ENCODE peak calls at places on chromosomes 6 and 20, in six cellular contexts. T is EL, Y is NCI-H2081, V is amniotic stem cell, A is dermis microvascular lymphatic vessel endothelial cell, Q is transverse colon. H is an unnamed sample.
A peak's percentile ranks its signal among the peaks of the same experiment; 100 is the strongest.

GRCh38 chr20:45406260-45407066 is 1.6 kb upstream of the DBNDD2 start:
- DNase-seq in Q (peak; percentile 84), Y (peak; percentile 49), T (peak; percentile 70), A (no peak), V (no peak), H (no peak)

GRCh38 chr6:31597006-31597405 is 4.2 kb upstream of the NCR3 start:
- DNase-seq in T (peak; percentile 57), V (no peak), Q (no peak), Y (no peak), A (peak; percentile 48), H (no peak)

GRCh38 chr6:143694560-143694959 is 16.8 kb downstream of the PHACTR2 start:
- DNase-seq in A (no peak), Y (no peak), Q (no peak), V (no peak), T (peak; percentile 28), H (no peak)

GRCh38 chr6:136501081-136501480 is 49.1 kb downstream of the MAP7 start:
- DNase-seq in Y (no peak), T (no peak), A (no peak), V (no peak), Q (no peak), H (no peak)

GRCh38 chr6:164164921-164165320 is 750.4 kb downstream of the QKI start:
- DNase-seq in V (no peak), Q (no peak), A (no peak), T (peak; percentile 11), Y (no peak), H (no peak)

GRCh38 chr6:3867616-3868502 is 18.7 kb downstream of the FAM50B start:
- DNase-seq in V (peak; percentile 29), A (no peak), T (peak; percentile 29), Y (no peak), Q (no peak), H (no peak)

GRCh38 chr20:63508072-63508768 is 9.3 kb upstream of the EEF1A2 start:
- DNase-seq in A (no peak), T (no peak), Q (no peak), V (no peak), Y (no peak), H (no peak)

GRCh38 chr6:136752554-136752953 is 39.7 kb downstream of the MAP3K5 start:
- DNase-seq in A (no peak), Q (peak; percentile 35), Y (no peak), T (no peak), V (no peak), H (no peak)

GRCh38 chr20:56200456-56200855 is 48.1 kb upstream of the MC3R start:
- DNase-seq in T (no peak), A (no peak), V (no peak), Q (no peak), Y (no peak), H (no peak)

GRCh38 chr20:8782804-8783203 is 286.1 kb upstream of the PLCB4 start:
- DNase-seq in V (peak; percentile 52), Q (no peak), A (no peak), Y (no peak), T (peak; percentile 37), H (peak; percentile 59)

GRCh38 chr20:49459684-49460083 is 22.8 kb downstream of the KCNB1 start:
- DNase-seq in Y (no peak), V (no peak), Q (no peak), T (no peak), A (no peak), H (no peak)

GRCh38 chr6:150720774-150721233 is 121.1 kb downstream of the PLEKHG1 start:
- DNase-seq in A (no peak), V (no peak), T (no peak), Q (no peak), Y (no peak), H (no peak)

GRCh38 chr6:39590994-39591393 is 134.2 kb downstream of the KIF6 start:
- DNase-seq in A (no peak), V (no peak), T (no peak), Q (no peak), Y (no peak), H (no peak)

GRCh38 chr20:31560900-31561598 is 44.0 kb upstream of the ID1 start:
- DNase-seq in A (peak; percentile 86), T (peak; percentile 97), Y (no peak), V (peak; percentile 92), Q (peak; percentile 41), H (peak; percentile 93)

GRCh38 chr20:52681288-52681687 is 290.9 kb upstream of the TSHZ2 start:
- DNase-seq in T (no peak), A (no peak), Y (no peak), Q (no peak), V (no peak), H (no peak)

GRCh38 chr6:30981942-30982772 is 1.4 kb upstream of the MUC21 start:
- DNase-seq in Q (no peak), A (peak; percentile 9), T (peak; percentile 71), Y (no peak), V (no peak), H (peak; percentile 23)

GRCh38 chr20:47743671-47744070 is 41.6 kb downstream of the SULF2 start:
- DNase-seq in V (no peak), T (no peak), Y (no peak), Q (no peak), A (no peak), H (no peak)

GRCh38 chr6:160022101-160022500 is 53.2 kb downstream of the IGF2R start:
- DNase-seq in Y (no peak), T (no peak), V (no peak), Q (no peak), A (no peak), H (no peak)

GRCh38 chr6:137493218-137494038 is 766 bp downstream of the OLIG3 start:
- DNase-seq in A (no peak), T (no peak), V (no peak), Q (no peak), Y (no peak), H (no peak)

GRCh38 chr6:138004423-138005287 is 102.6 kb downstream of the PERP start:
- DNase-seq in Q (no peak), V (no peak), Y (peak; percentile 20), A (peak; percentile 10), T (peak; percentile 32), H (no peak)

GRCh38 chr20:3788685-3789155 is 2.2 kb upstream of the CENPB start:
- DNase-seq in Q (peak; percentile 74), A (no peak), T (peak; percentile 34), Y (no peak), V (no peak), H (no peak)

GRCh38 chr6:151958332-151958731 is 150.8 kb downstream of the ESR1 start:
- DNase-seq in Y (no peak), Q (no peak), V (peak; percentile 34), T (peak; percentile 80), A (no peak), H (no peak)

GRCh38 chr20:5316188-5317158 is at the start of gene PROKR2:
- DNase-seq in Q (no peak), T (peak; percentile 4), A (no peak), V (no peak), Y (no peak), H (no peak)

GRCh38 chr6:63347599-63347998 is 27.8 kb upstream of the LGSN start:
- DNase-seq in Y (no peak), V (peak; percentile 38), A (no peak), T (peak; percentile 74), Q (no peak), H (peak; percentile 74)

GRCh38 chr6:29725981-29726380 is 2.7 kb downstream of the HLA-F start:
- DNase-seq in A (no peak), Q (no peak), T (no peak), Y (no peak), V (no peak), H (no peak)

GRCh38 chr6:107991061-107991460 is 33.1 kb upstream of the SEC63 start:
- DNase-seq in Q (no peak), A (no peak), T (peak; percentile 12), Y (no peak), V (no peak), H (no peak)